ENCODE peak calls at places on chromosomes 16 and 17, in eight cellular contexts. One of them, this sample, is unnamed.

GRCh38 chr16:82653550-82654511 is 27.1 kb downstream of the CDH13 start:
- DNase-seq in left cardiac atrium: no peak
- DNase-seq in BJ: peak; percentile 71
- DNase-seq in activated CD4-positive, alpha-beta T cell treated with anti-CD3 and anti-CD28 coated beads for 4 hours: peak; percentile 20
- DNase-seq in NAMALWA: no peak
- DNase-seq in GM13977: peak; percentile 41
- DNase-seq in RWPE1: peak; percentile 92
- DNase-seq in skeletal muscle cell: no peak
- DNase-seq in this sample: no peak

GRCh38 chr17:37488009-37488604 is 1.6 kb upstream of the DUSP14 start:
- DNase-seq in skeletal muscle cell: peak; percentile 93
- DNase-seq in left cardiac atrium: no peak
- DNase-seq in RWPE1: peak; percentile 77
- DNase-seq in activated CD4-positive, alpha-beta T cell treated with anti-CD3 and anti-CD28 coated beads for 4 hours: no peak
- DNase-seq in NAMALWA: peak; percentile 41
- DNase-seq in BJ: peak; percentile 91
- DNase-seq in GM13977: peak; percentile 41
- DNase-seq in this sample: no peak

GRCh38 chr17:2195729-2196128 is 107.9 kb downstream of the SMG6 start:
- DNase-seq in GM13977: peak; percentile 33
- DNase-seq in RWPE1: no peak
- DNase-seq in activated CD4-positive, alpha-beta T cell treated with anti-CD3 and anti-CD28 coated beads for 4 hours: peak; percentile 31
- DNase-seq in BJ: no peak
- DNase-seq in NAMALWA: no peak
- DNase-seq in skeletal muscle cell: no peak
- DNase-seq in left cardiac atrium: no peak
- DNase-seq in this sample: no peak

GRCh38 chr17:69608808-69609494 is 194.5 kb downstream of the MAP2K6 start:
- DNase-seq in left cardiac atrium: no peak
- DNase-seq in NAMALWA: no peak
- DNase-seq in BJ: peak; percentile 83
- DNase-seq in RWPE1: peak; percentile 44
- DNase-seq in skeletal muscle cell: peak; percentile 82
- DNase-seq in activated CD4-positive, alpha-beta T cell treated with anti-CD3 and anti-CD28 coated beads for 4 hours: no peak
- DNase-seq in GM13977: no peak
- DNase-seq in this sample: no peak

GRCh38 chr17:50611639-50612038 is 23.0 kb upstream of the ABCC3 start:
- DNase-seq in skeletal muscle cell: no peak
- DNase-seq in GM13977: no peak
- DNase-seq in NAMALWA: no peak
- DNase-seq in BJ: no peak
- DNase-seq in activated CD4-positive, alpha-beta T cell treated with anti-CD3 and anti-CD28 coated beads for 4 hours: no peak
- DNase-seq in RWPE1: no peak
- DNase-seq in left cardiac atrium: no peak
- DNase-seq in this sample: no peak

GRCh38 chr17:4534928-4535666 is 20.1 kb downstream of the MYBBP1A start:
- DNase-seq in NAMALWA: no peak
- DNase-seq in left cardiac atrium: no peak
- DNase-seq in activated CD4-positive, alpha-beta T cell treated with anti-CD3 and anti-CD28 coated beads for 4 hours: no peak
- DNase-seq in GM13977: no peak
- DNase-seq in skeletal muscle cell: no peak
- DNase-seq in RWPE1: no peak
- DNase-seq in BJ: no peak
- DNase-seq in this sample: no peak

GRCh38 chr17:27323538-27324212 is 29.8 kb downstream of the WSB1 start:
- DNase-seq in RWPE1: peak; percentile 43
- DNase-seq in BJ: peak; percentile 31
- DNase-seq in skeletal muscle cell: peak; percentile 23
- DNase-seq in NAMALWA: no peak
- DNase-seq in GM13977: no peak
- DNase-seq in activated CD4-positive, alpha-beta T cell treated with anti-CD3 and anti-CD28 coated beads for 4 hours: no peak
- DNase-seq in left cardiac atrium: peak; percentile 89
- DNase-seq in this sample: no peak

GRCh38 chr17:48044851-48045250 is 3.3 kb upstream of the NFE2L1 start:
- DNase-seq in activated CD4-positive, alpha-beta T cell treated with anti-CD3 and anti-CD28 coated beads for 4 hours: no peak
- DNase-seq in BJ: no peak
- DNase-seq in left cardiac atrium: no peak
- DNase-seq in GM13977: no peak
- DNase-seq in skeletal muscle cell: no peak
- DNase-seq in NAMALWA: no peak
- DNase-seq in RWPE1: no peak
- DNase-seq in this sample: no peak

GRCh38 chr16:2842340-2843000 is 12.4 kb downstream of the ZG16B start:
- DNase-seq in BJ: no peak
- DNase-seq in GM13977: peak; percentile 51
- DNase-seq in left cardiac atrium: peak; percentile 70
- DNase-seq in skeletal muscle cell: no peak
- DNase-seq in RWPE1: no peak
- DNase-seq in NAMALWA: no peak
- DNase-seq in activated CD4-positive, alpha-beta T cell treated with anti-CD3 and anti-CD28 coated beads for 4 hours: peak; percentile 61
- DNase-seq in this sample: peak; percentile 35

GRCh38 chr16:4505356-4506153 is 29.4 kb downstream of the HMOX2 start:
- DNase-seq in BJ: no peak
- DNase-seq in left cardiac atrium: no peak
- DNase-seq in NAMALWA: peak; percentile 84
- DNase-seq in skeletal muscle cell: no peak
- DNase-seq in GM13977: peak; percentile 77
- DNase-seq in activated CD4-positive, alpha-beta T cell treated with anti-CD3 and anti-CD28 coated beads for 4 hours: peak; percentile 71
- DNase-seq in RWPE1: no peak
- DNase-seq in this sample: peak; percentile 90

GRCh38 chr17:59762022-59762825 is 54.8 kb downstream of the VMP1 start:
- DNase-seq in BJ: no peak
- DNase-seq in GM13977: peak; percentile 37
- DNase-seq in RWPE1: peak; percentile 41
- DNase-seq in skeletal muscle cell: no peak
- DNase-seq in activated CD4-positive, alpha-beta T cell treated with anti-CD3 and anti-CD28 coated beads for 4 hours: no peak
- DNase-seq in left cardiac atrium: no peak
- DNase-seq in NAMALWA: no peak
- DNase-seq in this sample: no peak